ENCODE peak calls at places on chromosomes 3 and 15, in ten cellular contexts. One of them, this sample, is unnamed.

GRCh38 chr15:48856947-48857346 is 21.0 kb upstream of the EID1 start:
- DNase-seq in body of pancreas: no peak
- DNase-seq in non-pigmented ciliary epithelial cell: no peak
- DNase-seq in kidney tubule cell: no peak
- DNase-seq in NAMALWA: no peak
- DNase-seq in nucleus accumbens: no peak
- DNase-seq in GDM1: no peak
- DNase-seq in left colon: no peak
- DNase-seq in cardiac fibroblast: peak
- DNase-seq in progenitor cell of endocrine pancreas: no peak
- DNase-seq in this sample: no peak

GRCh38 chr3:197555281-197556261 is at the start of gene BDH1:
- DNase-seq in GDM1: peak
- DNase-seq in non-pigmented ciliary epithelial cell: no peak
- DNase-seq in cardiac fibroblast: no peak
- DNase-seq in progenitor cell of endocrine pancreas: peak
- DNase-seq in NAMALWA: peak
- DNase-seq in kidney tubule cell: peak
- DNase-seq in nucleus accumbens: no peak
- DNase-seq in left colon: peak
- DNase-seq in body of pancreas: peak
- DNase-seq in this sample: no peak

GRCh38 chr15:25596644-25597562 is 158.1 kb upstream of the UBE3A start:
- DNase-seq in left colon: no peak
- DNase-seq in kidney tubule cell: no peak
- DNase-seq in body of pancreas: no peak
- DNase-seq in cardiac fibroblast: no peak
- DNase-seq in NAMALWA: no peak
- DNase-seq in GDM1: no peak
- DNase-seq in progenitor cell of endocrine pancreas: no peak
- DNase-seq in nucleus accumbens: no peak
- DNase-seq in non-pigmented ciliary epithelial cell: no peak
- DNase-seq in this sample: no peak

GRCh38 chr15:78850926-78851600 is 21.6 kb upstream of the MORF4L1 start:
- DNase-seq in nucleus accumbens: no peak
- DNase-seq in body of pancreas: no peak
- DNase-seq in cardiac fibroblast: no peak
- DNase-seq in GDM1: no peak
- DNase-seq in progenitor cell of endocrine pancreas: no peak
- DNase-seq in kidney tubule cell: no peak
- DNase-seq in non-pigmented ciliary epithelial cell: no peak
- DNase-seq in left colon: no peak
- DNase-seq in NAMALWA: no peak
- DNase-seq in this sample: peak

GRCh38 chr3:122978569-122978968 is 49.0 kb downstream of the SEMA5B start:
- DNase-seq in NAMALWA: no peak
- DNase-seq in progenitor cell of endocrine pancreas: no peak
- DNase-seq in body of pancreas: no peak
- DNase-seq in non-pigmented ciliary epithelial cell: no peak
- DNase-seq in GDM1: no peak
- DNase-seq in cardiac fibroblast: no peak
- DNase-seq in kidney tubule cell: no peak
- DNase-seq in left colon: no peak
- DNase-seq in nucleus accumbens: no peak
- DNase-seq in this sample: no peak

GRCh38 chr3:10955694-10956453 is 36.7 kb upstream of the SLC6A1 start:
- DNase-seq in cardiac fibroblast: no peak
- DNase-seq in NAMALWA: no peak
- DNase-seq in left colon: no peak
- DNase-seq in non-pigmented ciliary epithelial cell: no peak
- DNase-seq in GDM1: no peak
- DNase-seq in nucleus accumbens: no peak
- DNase-seq in kidney tubule cell: no peak
- DNase-seq in progenitor cell of endocrine pancreas: no peak
- DNase-seq in body of pancreas: no peak
- DNase-seq in this sample: no peak

GRCh38 chr15:70508561-70509281 is 254.6 kb downstream of the UACA start:
- DNase-seq in GDM1: no peak
- DNase-seq in kidney tubule cell: peak
- DNase-seq in left colon: peak
- DNase-seq in progenitor cell of endocrine pancreas: no peak
- DNase-seq in cardiac fibroblast: peak
- DNase-seq in non-pigmented ciliary epithelial cell: peak
- DNase-seq in NAMALWA: no peak
- DNase-seq in nucleus accumbens: no peak
- DNase-seq in body of pancreas: no peak
- DNase-seq in this sample: no peak

GRCh38 chr3:16052964-16053363 is 121.5 kb upstream of the GALNT15 start:
- DNase-seq in body of pancreas: no peak
- DNase-seq in left colon: no peak
- DNase-seq in progenitor cell of endocrine pancreas: no peak
- DNase-seq in nucleus accumbens: no peak
- DNase-seq in NAMALWA: no peak
- DNase-seq in GDM1: no peak
- DNase-seq in non-pigmented ciliary epithelial cell: no peak
- DNase-seq in cardiac fibroblast: no peak
- DNase-seq in kidney tubule cell: no peak
- DNase-seq in this sample: no peak

GRCh38 chr15:78024141-78024567 is 53.4 kb downstream of the TBC1D2B start:
- DNase-seq in NAMALWA: no peak
- DNase-seq in non-pigmented ciliary epithelial cell: no peak
- DNase-seq in body of pancreas: peak
- DNase-seq in progenitor cell of endocrine pancreas: no peak
- DNase-seq in GDM1: no peak
- DNase-seq in left colon: peak
- DNase-seq in cardiac fibroblast: peak
- DNase-seq in nucleus accumbens: no peak
- DNase-seq in kidney tubule cell: no peak
- DNase-seq in this sample: no peak

GRCh38 chr3:107458871-107459270 is 63.9 kb upstream of the BBX start:
- DNase-seq in non-pigmented ciliary epithelial cell: no peak
- DNase-seq in progenitor cell of endocrine pancreas: no peak
- DNase-seq in left colon: no peak
- DNase-seq in NAMALWA: no peak
- DNase-seq in nucleus accumbens: no peak
- DNase-seq in kidney tubule cell: no peak
- DNase-seq in cardiac fibroblast: peak
- DNase-seq in body of pancreas: no peak
- DNase-seq in GDM1: no peak
- DNase-seq in this sample: peak

GRCh38 chr15:96353931-96354730 is 23.6 kb downstream of the NR2F2 start:
- DNase-seq in body of pancreas: no peak
- DNase-seq in GDM1: no peak
- DNase-seq in nucleus accumbens: no peak
- DNase-seq in NAMALWA: no peak
- DNase-seq in non-pigmented ciliary epithelial cell: no peak
- DNase-seq in cardiac fibroblast: peak
- DNase-seq in left colon: no peak
- DNase-seq in progenitor cell of endocrine pancreas: no peak
- DNase-seq in kidney tubule cell: peak
- DNase-seq in this sample: no peak